ENCODE peak calls at places on chromosomes 6 and 20, in nine cellular contexts. One of them, this sample, is unnamed.

GRCh38 chr20:19777981-19778380 is 19.9 kb downstream of the RIN2 start:
- DNase-seq in AG04450: no peak
- DNase-seq in ovary: no peak
- DNase-seq in endodermal cell: no peak
- DNase-seq in uterus: no peak
- DNase-seq in heart left ventricle: no peak
- DNase-seq in kidney: no peak
- DNase-seq in fibroblast of villous mesenchyme: no peak
- DNase-seq in left lung: no peak
- DNase-seq in this sample: no peak

GRCh38 chr6:73727114-73727513 is 31.1 kb downstream of the CD109 start:
- DNase-seq in uterus: no peak
- DNase-seq in kidney: no peak
- DNase-seq in AG04450: no peak
- DNase-seq in endodermal cell: no peak
- DNase-seq in fibroblast of villous mesenchyme: no peak
- DNase-seq in ovary: no peak
- DNase-seq in left lung: no peak
- DNase-seq in heart left ventricle: no peak
- DNase-seq in this sample: no peak

GRCh38 chr6:139964737-139965136 is 590.3 kb upstream of the CITED2 start:
- DNase-seq in AG04450: no peak
- DNase-seq in kidney: no peak
- DNase-seq in left lung: no peak
- DNase-seq in heart left ventricle: no peak
- DNase-seq in fibroblast of villous mesenchyme: no peak
- DNase-seq in ovary: no peak
- DNase-seq in uterus: no peak
- DNase-seq in endodermal cell: no peak
- DNase-seq in this sample: no peak

GRCh38 chr20:56575157-56575556 is 42.1 kb downstream of the FAM209B start:
- DNase-seq in left lung: no peak
- DNase-seq in AG04450: no peak
- DNase-seq in endodermal cell: no peak
- DNase-seq in kidney: no peak
- DNase-seq in heart left ventricle: no peak
- DNase-seq in ovary: no peak
- DNase-seq in fibroblast of villous mesenchyme: no peak
- DNase-seq in uterus: no peak
- DNase-seq in this sample: no peak

GRCh38 chr6:51654647-51655046 is 432.8 kb downstream of the PKHD1 start:
- DNase-seq in heart left ventricle: no peak
- DNase-seq in AG04450: no peak
- DNase-seq in endodermal cell: no peak
- DNase-seq in fibroblast of villous mesenchyme: no peak
- DNase-seq in kidney: no peak
- DNase-seq in ovary: no peak
- DNase-seq in left lung: no peak
- DNase-seq in uterus: no peak
- DNase-seq in this sample: no peak

GRCh38 chr20:50688256-50688655 is 3.1 kb downstream of the RIPOR3 start:
- DNase-seq in uterus: no peak
- DNase-seq in heart left ventricle: no peak
- DNase-seq in kidney: no peak
- DNase-seq in ovary: no peak
- DNase-seq in fibroblast of villous mesenchyme: no peak
- DNase-seq in AG04450: no peak
- DNase-seq in left lung: no peak
- DNase-seq in endodermal cell: no peak
- DNase-seq in this sample: no peak

GRCh38 chr6:163485388-163485851 is 70.9 kb downstream of the QKI start:
- DNase-seq in ovary: no peak
- DNase-seq in AG04450: no peak
- DNase-seq in endodermal cell: no peak
- DNase-seq in heart left ventricle: no peak
- DNase-seq in fibroblast of villous mesenchyme: no peak
- DNase-seq in left lung: no peak
- DNase-seq in kidney: no peak
- DNase-seq in uterus: no peak
- DNase-seq in this sample: no peak

GRCh38 chr6:87105823-87106222 is 10.9 kb upstream of the CGA start:
- DNase-seq in heart left ventricle: no peak
- DNase-seq in AG04450: no peak
- DNase-seq in ovary: no peak
- DNase-seq in fibroblast of villous mesenchyme: peak
- DNase-seq in kidney: no peak
- DNase-seq in uterus: no peak
- DNase-seq in endodermal cell: no peak
- DNase-seq in left lung: no peak
- DNase-seq in this sample: no peak

GRCh38 chr6:160077526-160077925 is 44.1 kb upstream of the SLC22A1 start:
- DNase-seq in uterus: no peak
- DNase-seq in kidney: no peak
- DNase-seq in heart left ventricle: no peak
- DNase-seq in endodermal cell: no peak
- DNase-seq in ovary: no peak
- DNase-seq in fibroblast of villous mesenchyme: peak
- DNase-seq in AG04450: peak
- DNase-seq in left lung: no peak
- DNase-seq in this sample: no peak

GRCh38 chr20:7031222-7031621 is 263.7 kb downstream of the BMP2 start:
- DNase-seq in uterus: no peak
- DNase-seq in AG04450: no peak
- DNase-seq in fibroblast of villous mesenchyme: peak
- DNase-seq in ovary: no peak
- DNase-seq in endodermal cell: no peak
- DNase-seq in kidney: no peak
- DNase-seq in heart left ventricle: no peak
- DNase-seq in left lung: no peak
- DNase-seq in this sample: no peak

GRCh38 chr6:154537486-154537885 is 27.0 kb upstream of the CNKSR3 start:
- DNase-seq in ovary: no peak
- DNase-seq in AG04450: no peak
- DNase-seq in endodermal cell: peak
- DNase-seq in uterus: no peak
- DNase-seq in kidney: no peak
- DNase-seq in heart left ventricle: no peak
- DNase-seq in left lung: no peak
- DNase-seq in fibroblast of villous mesenchyme: peak
- DNase-seq in this sample: no peak

GRCh38 chr6:77926198-77926752 is 273.4 kb downstream of the MEI4 start:
- DNase-seq in uterus: no peak
- DNase-seq in ovary: no peak
- DNase-seq in AG04450: no peak
- DNase-seq in endodermal cell: no peak
- DNase-seq in left lung: no peak
- DNase-seq in kidney: no peak
- DNase-seq in fibroblast of villous mesenchyme: peak
- DNase-seq in heart left ventricle: no peak
- DNase-seq in this sample: no peak

GRCh38 chr6:30184417-30185031 is 21.2 kb downstream of the TRIM15 start:
- DNase-seq in kidney: no peak
- DNase-seq in heart left ventricle: no peak
- DNase-seq in ovary: no peak
- DNase-seq in fibroblast of villous mesenchyme: no peak
- DNase-seq in endodermal cell: no peak
- DNase-seq in left lung: no peak
- DNase-seq in uterus: no peak
- DNase-seq in AG04450: no peak
- DNase-seq in this sample: no peak

GRCh38 chr20:9458075-9458818 is 56.1 kb upstream of the LAMP5 start:
- DNase-seq in endodermal cell: peak
- DNase-seq in ovary: no peak
- DNase-seq in left lung: no peak
- DNase-seq in kidney: no peak
- DNase-seq in heart left ventricle: no peak
- DNase-seq in fibroblast of villous mesenchyme: peak
- DNase-seq in AG04450: no peak
- DNase-seq in uterus: no peak
- DNase-seq in this sample: no peak

GRCh38 chr6:14440215-14440890 is 322.8 kb downstream of the CD83 start:
- DNase-seq in kidney: no peak
- DNase-seq in endodermal cell: no peak
- DNase-seq in heart left ventricle: no peak
- DNase-seq in ovary: no peak
- DNase-seq in left lung: no peak
- DNase-seq in uterus: no peak
- DNase-seq in fibroblast of villous mesenchyme: no peak
- DNase-seq in AG04450: no peak
- DNase-seq in this sample: no peak

GRCh38 chr20:57672164-57672563 is 37.7 kb downstream of the PMEPA1 start:
- DNase-seq in kidney: no peak
- DNase-seq in endodermal cell: no peak
- DNase-seq in heart left ventricle: peak
- DNase-seq in ovary: peak
- DNase-seq in left lung: peak
- DNase-seq in AG04450: no peak
- DNase-seq in fibroblast of villous mesenchyme: peak
- DNase-seq in uterus: no peak
- DNase-seq in this sample: no peak

GRCh38 chr20:40633123-40633850 is 55.7 kb downstream of the MAFB start:
- DNase-seq in endodermal cell: no peak
- DNase-seq in uterus: no peak
- DNase-seq in left lung: no peak
- DNase-seq in heart left ventricle: no peak
- DNase-seq in fibroblast of villous mesenchyme: no peak
- DNase-seq in AG04450: no peak
- DNase-seq in kidney: no peak
- DNase-seq in ovary: no peak
- DNase-seq in this sample: no peak

GRCh38 chr6:80316655-80317332 is 210.3 kb downstream of the BCKDHB start:
- DNase-seq in kidney: no peak
- DNase-seq in endodermal cell: no peak
- DNase-seq in AG04450: no peak
- DNase-seq in ovary: no peak
- DNase-seq in left lung: no peak
- DNase-seq in fibroblast of villous mesenchyme: no peak
- DNase-seq in heart left ventricle: no peak
- DNase-seq in uterus: no peak
- DNase-seq in this sample: no peak

GRCh38 chr6:80319286-80319685 is 212.8 kb downstream of the BCKDHB start:
- DNase-seq in left lung: no peak
- DNase-seq in AG04450: no peak
- DNase-seq in fibroblast of villous mesenchyme: no peak
- DNase-seq in uterus: no peak
- DNase-seq in ovary: no peak
- DNase-seq in kidney: no peak
- DNase-seq in endodermal cell: no peak
- DNase-seq in heart left ventricle: no peak
- DNase-seq in this sample: no peak

DNA sequence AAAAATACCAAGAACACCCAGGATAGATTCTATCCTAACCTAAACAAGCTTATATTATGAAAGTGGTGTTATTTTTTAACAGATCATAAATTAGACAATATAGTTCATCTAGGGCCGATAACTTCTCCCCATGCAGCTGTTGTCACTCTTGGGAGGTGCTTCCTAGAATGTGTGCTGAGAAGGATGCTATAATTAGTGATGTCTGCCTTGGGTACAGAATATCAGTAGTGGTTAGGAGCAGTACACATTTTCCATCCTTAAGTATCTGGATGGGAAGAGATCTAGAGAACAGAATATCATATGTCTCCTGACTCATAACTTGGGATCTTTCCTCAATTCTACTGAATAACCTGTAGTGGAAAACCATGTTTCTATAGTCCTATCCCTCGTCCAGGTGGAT is 214.5 kb downstream of the BCKDHB start:
- DNase-seq in endodermal cell: no peak
- DNase-seq in kidney: no peak
- DNase-seq in AG04450: no peak
- DNase-seq in uterus: no peak
- DNase-seq in ovary: no peak
- DNase-seq in fibroblast of villous mesenchyme: no peak
- DNase-seq in left lung: no peak
- DNase-seq in heart left ventricle: no peak
- DNase-seq in this sample: no peak
- H3K4me3 ChIP-seq in endodermal cell: no peak
- H3K4me3 ChIP-seq in kidney: no peak
- H3K4me3 ChIP-seq in AG04450: no peak
- H3K4me3 ChIP-seq in uterus: no peak
- H3K4me3 ChIP-seq in ovary: no peak
- H3K4me3 ChIP-seq in fibroblast of villous mesenchyme: no peak
- H3K4me3 ChIP-seq in left lung: no peak
- H3K4me3 ChIP-seq in heart left ventricle: no peak
- H3K4me3 ChIP-seq in this sample: no peak

GRCh38 chr6:95078457-95078856 is 498.9 kb upstream of the MANEA start:
- DNase-seq in endodermal cell: no peak
- DNase-seq in ovary: no peak
- DNase-seq in fibroblast of villous mesenchyme: no peak
- DNase-seq in heart left ventricle: no peak
- DNase-seq in uterus: no peak
- DNase-seq in kidney: no peak
- DNase-seq in left lung: no peak
- DNase-seq in AG04450: no peak
- DNase-seq in this sample: no peak
- TF ChIP-seq CTCF in endodermal cell: peak
- TF ChIP-seq CTCF in ovary: no peak
- TF ChIP-seq CTCF in fibroblast of villous mesenchyme: no peak
- TF ChIP-seq CTCF in heart left ventricle: no peak
- TF ChIP-seq CTCF in uterus: no peak
- TF ChIP-seq CTCF in kidney: no peak
- TF ChIP-seq CTCF in left lung: no peak
- TF ChIP-seq CTCF in AG04450: no peak
- TF ChIP-seq CTCF in this sample: no peak

DNA sequence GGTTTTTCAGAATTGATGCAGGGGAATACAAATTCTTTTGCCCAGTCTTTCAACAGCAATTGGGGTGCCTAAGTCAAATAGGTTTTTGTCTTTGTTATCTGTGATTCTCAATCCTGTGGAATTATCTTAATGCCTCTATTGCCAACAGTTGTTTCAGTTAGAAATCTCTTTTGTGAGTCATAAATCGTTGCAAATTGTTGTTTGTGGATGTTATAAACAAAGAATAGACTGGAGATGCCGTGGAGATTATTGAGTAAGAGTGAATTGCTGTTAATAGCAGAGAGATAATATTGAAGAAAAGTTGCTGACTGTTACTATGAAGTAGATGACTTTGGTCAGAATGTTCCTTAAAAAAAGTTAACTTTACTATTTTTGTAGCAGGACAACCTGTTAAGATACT is 63.7 kb upstream of the POPDC3 start:
- DNase-seq in heart left ventricle: no peak
- DNase-seq in uterus: no peak
- DNase-seq in endodermal cell: no peak
- DNase-seq in fibroblast of villous mesenchyme: peak
- DNase-seq in left lung: no peak
- DNase-seq in kidney: no peak
- DNase-seq in ovary: no peak
- DNase-seq in AG04450: no peak
- DNase-seq in this sample: no peak
- H3K4me3 ChIP-seq in heart left ventricle: no peak
- H3K4me3 ChIP-seq in uterus: no peak
- H3K4me3 ChIP-seq in endodermal cell: no peak
- H3K4me3 ChIP-seq in fibroblast of villous mesenchyme: no peak
- H3K4me3 ChIP-seq in left lung: no peak
- H3K4me3 ChIP-seq in kidney: no peak
- H3K4me3 ChIP-seq in ovary: no peak
- H3K4me3 ChIP-seq in AG04450: no peak
- H3K4me3 ChIP-seq in this sample: no peak

DNA sequence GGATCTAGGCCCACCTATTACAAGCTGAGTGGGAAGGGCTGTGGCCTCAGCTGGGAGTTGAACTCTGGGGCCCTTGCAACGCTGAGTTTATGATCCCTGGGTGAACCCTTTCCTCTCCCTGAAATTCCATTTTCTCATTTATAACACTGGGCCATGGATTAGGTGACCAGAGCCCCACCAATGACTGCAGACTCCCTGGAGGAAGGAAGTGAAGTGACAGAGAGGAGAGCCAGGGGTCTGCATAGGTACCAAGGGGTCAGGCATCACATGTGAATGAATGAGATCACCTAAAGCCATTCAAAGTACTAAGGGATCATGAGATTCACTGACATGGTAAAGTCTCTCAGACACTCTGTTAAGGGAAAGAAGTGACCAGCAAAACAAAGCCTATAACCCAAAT is 46.5 kb upstream of the DSN1 start:
- DNase-seq in uterus: no peak
- DNase-seq in left lung: no peak
- DNase-seq in endodermal cell: no peak
- DNase-seq in heart left ventricle: no peak
- DNase-seq in kidney: no peak
- DNase-seq in AG04450: no peak
- DNase-seq in ovary: no peak
- DNase-seq in fibroblast of villous mesenchyme: no peak
- DNase-seq in this sample: no peak
- TF ChIP-seq CTCF in uterus: no peak
- TF ChIP-seq CTCF in left lung: no peak
- TF ChIP-seq CTCF in endodermal cell: no peak
- TF ChIP-seq CTCF in heart left ventricle: no peak
- TF ChIP-seq CTCF in kidney: no peak
- TF ChIP-seq CTCF in AG04450: no peak
- TF ChIP-seq CTCF in ovary: no peak
- TF ChIP-seq CTCF in fibroblast of villous mesenchyme: no peak
- TF ChIP-seq CTCF in this sample: no peak